ENCODE peak calls at places on chromosomes 7 and 10, in seven cellular contexts. H is IMR-90, Z is neuronal stem cell, O is mesendoderm, G is H9, Y is trophoblast cell, T is H1. A is an unnamed sample. For H3K27me3, the result is how much of the 10 kb centered on the place peaks cover.

GRCh38 chr7:116502201-116503096 is 2.9 kb downstream of the CAV2 start:
- DNase-seq in G (no peak), Y (peak), O (no peak), T (no peak), Z (no peak), H (no peak), A (no peak)

GRCh38 chr10:53771701-53772100 is 999.1 kb upstream of the MBL2 start:
- DNase-seq in Y (no peak), Z (no peak), H (no peak), G (no peak), T (no peak), O (no peak), A (no peak)

GRCh38 chr7:82017334-82017943 is 247.6 kb upstream of the HGF start:
- DNase-seq in T (no peak), G (no peak), O (peak), H (peak), Y (peak), Z (no peak), A (peak)

GRCh38 chr7:48899932-48900331 is 24.4 kb upstream of the CDC14C start:
- DNase-seq in T (no peak), Z (no peak), H (no peak), Y (no peak), G (no peak), O (no peak), A (no peak)

GRCh38 chr10:115989621-115990020 is 283.4 kb downstream of the GFRA1 start:
- DNase-seq in O (no peak), G (no peak), H (peak), Y (peak), Z (no peak), T (no peak), A (no peak)

GRCh38 chr7:23475579-23475844 is 5.2 kb upstream of the IGF2BP3 start:
- DNase-seq in T (no peak), Y (no peak), H (no peak), Z (no peak), G (no peak), O (no peak), A (no peak)

GRCh38 chr10:98251399-98251798 is 16.6 kb downstream of the LOXL4 start:
- DNase-seq in H (no peak), T (no peak), G (no peak), Y (peak), O (no peak), Z (no peak), A (no peak)

GRCh38 chr7:144390481-144390880 is 13.0 kb downstream of the NOBOX start:
- DNase-seq in O (no peak), Y (no peak), T (peak), G (peak), Z (no peak), H (no peak), A (no peak)

GRCh38 chr7:129499915-129500463 is 2.3 kb upstream of the SMKR1 start:
- DNase-seq in G (no peak), H (no peak), Z (no peak), Y (no peak), T (no peak), O (peak), A (peak)

GRCh38 chr10:110409926-110410325 is 87.8 kb upstream of the DUSP5 start:
- DNase-seq in O (no peak), H (no peak), Z (no peak), T (no peak), Y (peak), G (no peak), A (no peak)
- H3K9ac ChIP-seq in O (no peak), H (peak), Z (no peak), T (no peak), Y (no peak), G (no peak), A (peak)

GRCh38 chr10:96073722-96074121 is 30.3 kb downstream of the CCNJ start:
- DNase-seq in Z (no peak), G (no peak), Y (peak), O (no peak), T (no peak), H (peak), A (peak)
- H3K23ac ChIP-seq in Z (no peak), G (no peak), Y (no peak), O (no peak), T (no peak), H (no peak), A (no peak)

GRCh38 chr10:100740476-100741341 is 4.7 kb upstream of the PAX2 start:
- DNase-seq in Z (no peak), O (peak), G (peak), H (no peak), T (peak), Y (no peak), A (no peak)
- H3K27me3 ChIP-seq in Z (half or more), O (half or more), G (half or more), H (half or more), T (half or more), Y (half or more), A (half or more)

GRCh38 chr7:36117201-36117840 is 35.7 kb upstream of the EEPD1 start:
- DNase-seq in O (no peak), Y (no peak), Z (no peak), T (no peak), H (no peak), G (no peak), A (no peak)
- H3K9ac ChIP-seq in O (no peak), Y (no peak), Z (no peak), T (no peak), H (no peak), G (no peak), A (peak)

DNA sequence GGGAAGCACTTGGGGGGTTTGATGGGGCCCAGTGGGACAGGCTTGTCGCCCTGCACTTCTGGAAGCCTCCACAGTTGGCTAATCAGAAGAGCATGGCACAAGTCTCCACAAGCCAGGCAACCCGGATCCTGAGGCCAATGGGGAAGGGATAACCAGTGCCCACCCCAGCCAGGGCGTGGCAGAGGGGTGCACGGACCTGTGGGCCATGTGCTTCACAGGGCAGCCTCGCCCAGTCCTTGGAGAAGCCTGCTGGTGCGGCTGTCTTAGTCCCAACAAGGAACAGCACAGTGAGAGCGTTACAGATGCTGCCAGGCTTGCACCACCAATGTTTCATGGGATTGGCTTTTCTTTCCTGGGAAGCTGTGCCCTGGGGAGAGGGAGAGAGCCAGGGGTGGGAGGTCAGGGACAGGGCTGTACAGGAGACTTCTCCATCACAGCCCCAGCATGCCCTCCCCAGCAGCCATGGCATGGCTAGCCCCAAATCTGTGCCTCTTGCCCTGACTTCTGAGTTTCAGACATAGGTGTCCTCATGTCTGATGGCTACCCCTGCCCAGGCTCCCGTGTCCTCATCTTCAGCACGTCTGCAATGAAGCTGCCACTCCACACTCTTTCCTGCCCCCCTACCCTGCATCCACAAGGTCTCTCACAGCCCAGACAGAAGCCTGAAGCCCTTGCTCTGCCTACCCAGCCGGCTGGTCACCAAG is 116.0 kb downstream of the PTPN20 start:
- DNase-seq in O (no peak), G (peak), Y (no peak), T (peak), Z (no peak), H (no peak), A (no peak)
- H3K23ac ChIP-seq in O (no peak), G (no peak), Y (no peak), T (no peak), Z (peak), H (no peak), A (no peak)

A was measured in mesenchymal stem cell.